ENCODE peak calls at places on chromosomes 16 and 17, in six cellular contexts. H, A, M, L, W and D are unnamed samples.

GRCh38 chr16:88969361-88969831 is 7.6 kb downstream of the CBFA2T3 start:
- DNase-seq in L (no peak), A (no peak), M (no peak), W (peak; percentile 39), H (no peak), D (peak; percentile 48)

GRCh38 chr16:2090819-2091721 is 43.3 kb downstream of the TSC2 start:
- DNase-seq in A (peak; percentile 88), L (peak; percentile 84), W (peak; percentile 57), H (peak; percentile 47), M (peak; percentile 51), D (peak; percentile 96)

GRCh38 chr17:1201132-1201702 is 21.4 kb upstream of the ABR start:
- DNase-seq in H (no peak), W (peak; percentile 80), L (no peak), A (no peak), M (no peak), D (no peak)

GRCh38 chr17:68302066-68302564 is 10.8 kb downstream of the ARSG start:
- DNase-seq in W (no peak), H (peak; percentile 59), L (no peak), A (no peak), M (no peak), D (no peak)

GRCh38 chr16:74305978-74306784 is 9.6 kb downstream of the PSMD7 start:
- DNase-seq in M (peak; percentile 7), A (no peak), H (no peak), W (no peak), L (no peak), D (no peak)

GRCh38 chr17:40514013-40514875 is 12.8 kb upstream of the TNS4 start:
- DNase-seq in M (no peak), W (no peak), A (no peak), L (no peak), H (no peak), D (no peak)

GRCh38 chr16:54930034-54930938 is at the start of gene IRX5:
- DNase-seq in H (peak; percentile 98), A (peak; percentile 91), M (peak; percentile 81), W (peak; percentile 89), L (peak; percentile 12), D (peak; percentile 96)

GRCh38 chr17:32947736-32948135 is 19.8 kb downstream of the TMEM98 start:
- DNase-seq in A (no peak), M (no peak), W (no peak), L (no peak), H (no peak), D (no peak)

GRCh38 chr17:10019941-10020403 is 114.9 kb upstream of the RCVRN start:
- DNase-seq in H (no peak), L (no peak), M (no peak), W (no peak), A (no peak), D (peak; percentile 26)

GRCh38 chr17:10022416-10022815 is 117.3 kb upstream of the RCVRN start:
- DNase-seq in L (no peak), W (no peak), H (no peak), M (no peak), A (no peak), D (peak; percentile 20)

GRCh38 chr17:10025224-10025623 is 120.2 kb upstream of the RCVRN start:
- DNase-seq in W (no peak), A (no peak), L (no peak), M (no peak), H (no peak), D (no peak)

GRCh38 chr17:10018461-10018891 is 113.4 kb upstream of the RCVRN start:
- DNase-seq in L (no peak), H (no peak), M (no peak), W (no peak), A (no peak), D (peak; percentile 42)

GRCh38 chr17:10021239-10021638 is 116.2 kb upstream of the RCVRN start:
- DNase-seq in W (no peak), H (no peak), A (no peak), L (no peak), M (no peak), D (no peak)
- H3K4me1 ChIP-seq in W (no peaks in the 10 kb centered on the region), H (no peaks in the 10 kb centered on the region), A (no peaks in the 10 kb centered on the region), L (no peaks in the 10 kb centered on the region), M (no peaks in the 10 kb centered on the region), D (peaks cover 35% of the 10 kb centered on the region)

GRCh38 chr16:31486036-31486435 is 3.1 kb downstream of the SLC5A2 start:
- DNase-seq in A (no peak), H (no peak), W (no peak), M (no peak), L (no peak), D (no peak)

GRCh38 chr16:31485571-31485970 is 2.6 kb downstream of the SLC5A2 start:
- DNase-seq in L (no peak), H (no peak), M (no peak), A (no peak), W (no peak), D (no peak)

GRCh38 chr16:31488630-31489564 is 6.0 kb downstream of the SLC5A2 start:
- DNase-seq in M (no peak), A (peak; percentile 25), W (no peak), L (no peak), H (no peak), D (no peak)

GRCh38 chr16:31487720-31488629 is 5.1 kb downstream of the SLC5A2 start:
- DNase-seq in A (peak; percentile 89), H (peak; percentile 32), W (no peak), L (peak; percentile 60), M (no peak), D (peak; percentile 76)

GRCh38 chr16:31487076-31487719 is 4.3 kb downstream of the SLC5A2 start:
- DNase-seq in A (no peak), L (no peak), M (no peak), W (no peak), H (no peak), D (peak; percentile 23)
- H2AFZ ChIP-seq in A (peak overlapping the region; percentile 98), L (peak overlapping the region; percentile 83), M (no peak overlapping the region), W (peak overlapping the region; percentile 29), H (no peak overlapping the region), D (peak overlapping the region; percentile 48)

DNA sequence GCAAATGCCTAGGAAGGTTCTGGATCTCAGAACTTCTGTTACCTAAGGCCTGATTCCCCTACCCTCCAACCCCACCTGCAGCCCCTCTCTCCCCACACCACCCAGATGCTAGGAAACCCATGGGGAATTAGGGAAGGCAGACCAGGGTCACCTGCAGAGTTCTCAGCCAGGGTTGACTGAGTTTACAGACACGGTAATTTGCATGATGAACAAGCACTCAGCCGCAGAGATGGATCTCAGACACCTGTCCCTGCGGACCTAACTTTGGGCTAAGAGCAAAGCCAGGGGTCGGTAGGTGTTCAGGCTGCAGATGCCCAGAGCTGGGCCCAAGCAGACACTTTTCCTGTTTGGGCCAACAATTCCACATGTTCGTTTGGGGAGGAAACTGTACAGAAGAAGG is 2.9 kb downstream of the ABI3 start:
- DNase-seq in L (no peak), M (no peak), A (no peak), W (peak; percentile 83), H (no peak), D (no peak)
- H3K4me3 ChIP-seq in L (no peak overlapping the region), M (no peak overlapping the region), A (no peak overlapping the region), W (peak overlapping the region; percentile 82), H (no peak overlapping the region), D (no peak overlapping the region)

DNA sequence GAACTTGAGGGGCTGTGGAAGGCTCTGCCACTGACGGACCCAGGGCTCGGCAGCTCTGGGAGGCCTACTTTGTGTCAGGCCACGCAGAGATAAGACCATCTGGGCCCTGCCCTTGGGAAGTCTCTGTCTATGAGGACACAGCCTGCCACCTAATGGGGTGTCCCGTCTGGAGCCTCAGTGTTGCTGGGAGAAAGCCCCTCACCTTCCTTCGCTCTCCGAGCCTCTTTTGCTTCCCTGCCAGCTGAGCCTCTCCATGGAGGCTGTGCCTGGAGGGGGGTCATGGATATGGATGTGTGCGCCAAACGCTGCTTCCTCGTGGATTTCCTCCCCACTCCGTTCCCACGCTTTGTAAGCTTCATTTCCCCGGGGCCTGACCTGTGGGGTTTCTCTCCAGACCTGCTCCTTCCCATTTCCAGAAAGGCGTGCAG is 228.8 kb downstream of the SEC14L1 start:
- DNase-seq in H (no peak), A (no peak), W (no peak), L (no peak), M (no peak), D (no peak)
- H3K4me1 ChIP-seq in H (peaks cover 38% of the 10 kb centered on the region), A (peaks cover 30% of the 10 kb centered on the region), W (peaks cover 56% of the 10 kb centered on the region), L (peaks cover 20% of the 10 kb centered on the region), M (peaks cover 57% of the 10 kb centered on the region), D (peaks cover 42% of the 10 kb centered on the region)

DNA sequence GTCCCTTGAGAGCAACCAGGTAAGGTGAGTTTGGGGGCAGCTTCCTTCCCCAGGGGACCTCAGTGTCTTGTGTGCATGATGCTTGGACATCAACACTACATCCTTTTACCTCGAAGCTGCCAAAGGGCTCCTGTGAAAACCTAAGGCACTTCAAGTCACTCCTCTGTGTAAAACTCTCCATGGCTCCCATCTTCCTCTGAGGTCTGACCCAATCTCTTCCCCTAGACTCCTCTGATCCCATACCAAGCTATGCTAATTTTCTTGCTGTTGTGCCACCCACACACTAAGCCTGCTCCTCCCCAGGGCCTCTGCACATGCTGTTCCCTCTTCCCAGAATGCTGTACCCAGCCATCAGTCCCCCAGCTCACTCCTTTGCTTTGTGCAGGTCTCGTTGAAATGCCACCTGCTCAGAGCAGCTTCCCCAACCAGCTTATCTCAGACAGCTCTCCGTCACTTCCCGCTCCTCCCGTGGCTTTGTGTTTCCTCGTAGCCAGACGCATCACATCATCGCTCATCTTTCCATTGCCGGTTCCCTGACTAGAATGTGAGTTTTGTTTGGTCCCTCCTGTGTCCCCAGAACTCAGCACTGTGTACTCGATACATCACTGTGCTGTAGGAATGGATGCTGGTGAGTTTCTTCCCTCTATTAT is 78.4 kb downstream of the CNGB1 start:
- DNase-seq in A (no peak), M (no peak), H (peak; percentile 53), L (no peak), W (no peak), D (no peak)
- H2AFZ ChIP-seq in A (no peak overlapping the region), M (peak overlapping the region; percentile 21), H (no peak overlapping the region), L (no peak overlapping the region), W (no peak overlapping the region), D (no peak overlapping the region)

DNA sequence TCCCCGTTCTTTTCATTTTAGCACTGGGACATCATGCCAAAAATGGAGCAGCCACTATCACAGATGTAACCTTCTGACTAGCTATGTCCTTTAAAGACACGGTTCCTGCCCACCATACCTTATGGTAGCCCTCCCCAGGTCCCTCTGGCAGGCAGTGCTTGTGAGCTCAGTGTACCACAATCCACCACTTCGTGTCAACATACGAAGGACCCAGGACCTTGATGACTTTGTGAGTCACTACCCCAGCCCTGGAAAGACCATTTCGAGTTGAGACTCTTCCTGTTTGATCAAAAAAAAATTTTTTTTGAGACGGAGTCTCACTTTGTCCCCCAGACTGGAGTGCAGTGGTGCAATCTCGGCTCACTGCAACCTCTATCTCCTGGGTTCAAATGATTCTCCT is 21.0 kb upstream of the FLCN start:
- DNase-seq in M (no peak), H (no peak), A (no peak), W (no peak), L (no peak), D (no peak)
- H3K4me3 ChIP-seq in M (no peak overlapping the region), H (no peak overlapping the region), A (no peak overlapping the region), W (no peak overlapping the region), L (no peak overlapping the region), D (no peak overlapping the region)

GRCh38 chr17:31487648-31488263 is 96.3 kb downstream of the RAB11FIP4 start:
- DNase-seq in L (peak; percentile 90), A (peak; percentile 96), M (peak; percentile 100), H (peak; percentile 42), W (peak; percentile 95), D (peak; percentile 98)

GRCh38 chr17:31487063-31487647 is 95.7 kb downstream of the RAB11FIP4 start:
- DNase-seq in L (no peak), A (no peak), W (no peak), M (no peak), H (no peak), D (no peak)

GRCh38 chr17:31488982-31489294 is 97.5 kb downstream of the RAB11FIP4 start:
- DNase-seq in M (no peak), H (no peak), L (no peak), A (peak; percentile 40), W (no peak), D (no peak)

GRCh38 chr17:31489295-31490018 is 98.0 kb downstream of the RAB11FIP4 start:
- DNase-seq in W (no peak), M (peak; percentile 86), A (peak; percentile 93), H (no peak), L (peak; percentile 6), D (peak; percentile 62)

GRCh38 chr17:31488264-31488981 is 96.9 kb downstream of the RAB11FIP4 start:
- DNase-seq in H (no peak), M (no peak), L (peak; percentile 9), W (peak; percentile 51), A (peak; percentile 61), D (peak; percentile 54)
- H3K4me1 ChIP-seq in H (peaks cover 4% of the 10 kb centered on the region), M (peaks cover 56% of the 10 kb centered on the region), L (peaks cover 4% of the 10 kb centered on the region), W (peaks cover 60% of the 10 kb centered on the region), A (peaks cover 33% of the 10 kb centered on the region), D (peaks cover 17% of the 10 kb centered on the region)